ENCODE peak calls at places on chromosomes 7 and 10, in five cellular contexts. L, C, S, Y and W are unnamed samples.

GRCh38 chr7:31687024-31687423 is at the start of gene PPP1R17:
- DNase-seq in L (peak; percentile 20), C (no peak), S (no peak), Y (no peak), W (no peak)

GRCh38 chr7:40211291-40212003 is 76.6 kb downstream of the SUGCT start:
- DNase-seq in L (no peak), C (no peak), S (no peak), Y (no peak), W (no peak)

GRCh38 chr7:132720835-132721234 is 144.6 kb upstream of the PLXNA4 start:
- DNase-seq in L (no peak), C (no peak), S (no peak), Y (no peak), W (no peak)

GRCh38 chr10:548212-548897 is 141.1 kb downstream of the DIP2C start:
- DNase-seq in L (no peak), C (no peak), S (no peak), Y (no peak), W (no peak)

GRCh38 chr7:15832996-15833395 is 146.5 kb upstream of the MEOX2 start:
- DNase-seq in L (no peak), C (peak; percentile 14), S (no peak), Y (no peak), W (no peak)

GRCh38 chr10:121648078-121648477 is 49.8 kb upstream of the FGFR2 start:
- DNase-seq in L (no peak), C (no peak), S (no peak), Y (no peak), W (no peak)

GRCh38 chr10:129369566-129369965 is 97.5 kb upstream of the MGMT start:
- DNase-seq in L (no peak), C (no peak), S (no peak), Y (no peak), W (no peak)

GRCh38 chr10:93006435-93007039 is 54.1 kb upstream of the CYP26C1 start:
- DNase-seq in L (peak; percentile 25), C (no peak), S (peak; percentile 35), Y (peak; percentile 7), W (peak; percentile 15)

GRCh38 chr7:19852192-19852591 is 78.8 kb upstream of the TMEM196 start:
- DNase-seq in L (no peak), C (no peak), S (no peak), Y (no peak), W (no peak)

GRCh38 chr7:149188213-149188612 is 7.1 kb upstream of the ZNF282 start:
- DNase-seq in L (no peak), C (no peak), S (no peak), Y (no peak), W (no peak)

GRCh38 chr10:122882798-122883197 is 3.4 kb upstream of the FAM24B start:
- DNase-seq in L (no peak), C (no peak), S (peak; percentile 16), Y (no peak), W (no peak)

GRCh38 chr10:58642283-58642682 is 129.6 kb downstream of the BICC1 start:
- DNase-seq in L (no peak), C (no peak), S (no peak), Y (no peak), W (no peak)

GRCh38 chr10:11017575-11018425 is at the start of gene CELF2:
- DNase-seq in L (peak; percentile 29), C (peak; percentile 82), S (peak; percentile 88), Y (no peak), W (peak; percentile 32)

GRCh38 chr10:11020026-11020820 is 2.6 kb downstream of the CELF2 start:
- DNase-seq in L (no peak), C (no peak), S (no peak), Y (no peak), W (no peak)

GRCh38 chr10:11018426-11018818 is 750 bp downstream of the CELF2 start:
- DNase-seq in L (no peak), C (peak; percentile 26), S (peak; percentile 31), Y (no peak), W (no peak)

GRCh38 chr10:11016959-11017574 is 605 bp upstream of the CELF2 start:
- DNase-seq in L (no peak), C (no peak), S (peak; percentile 61), Y (no peak), W (no peak)

DNA sequence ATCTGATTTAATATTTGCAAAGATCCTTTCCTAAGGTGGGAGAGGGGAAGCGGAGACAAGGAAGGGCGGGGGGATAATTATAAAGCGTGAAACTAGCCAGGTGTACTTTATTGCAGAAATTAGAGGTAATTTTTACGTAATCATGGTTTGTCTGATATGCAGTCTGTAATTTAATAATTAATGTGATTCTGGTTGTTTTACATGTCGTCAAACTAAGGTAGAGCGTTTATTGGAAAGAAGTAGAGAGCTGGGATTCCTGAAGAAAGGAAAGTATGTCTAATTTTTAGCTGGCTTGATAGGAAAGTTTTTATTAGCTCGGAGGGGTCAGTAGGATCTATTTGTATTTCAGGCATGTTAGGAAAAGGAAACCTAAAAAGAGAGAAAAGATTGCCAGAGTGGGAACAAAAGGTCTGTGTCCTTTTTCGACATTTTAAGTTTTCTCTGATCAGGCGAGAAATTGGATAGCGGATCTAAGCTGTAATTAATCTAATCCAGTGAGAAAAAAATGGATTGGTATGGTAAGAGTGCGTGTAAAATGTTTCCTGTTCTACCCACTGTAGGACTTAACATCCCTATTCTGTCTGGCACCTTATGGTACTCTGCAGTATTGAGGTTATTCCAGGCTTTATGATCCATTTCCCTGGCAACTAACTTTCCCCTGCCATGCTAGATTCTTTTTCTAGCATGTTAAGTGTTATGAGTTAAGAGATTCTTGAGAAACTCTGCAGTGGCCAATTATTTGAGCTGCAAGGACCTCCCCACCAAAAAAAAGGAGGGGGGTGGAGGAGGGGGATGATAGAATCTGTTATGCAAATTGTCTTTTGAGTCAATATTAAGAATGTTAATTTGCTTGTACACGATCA is 1.4 kb downstream of the CELF2 start:
- DNase-seq in L (no peak), C (no peak), S (peak; percentile 48), Y (no peak), W (no peak)
- H3K4me3 ChIP-seq in L (peak overlapping the region; percentile 59), C (peak overlapping the region; percentile 81), S (peak overlapping the region; percentile 91), Y (peak overlapping the region; percentile 58), W (peak overlapping the region; percentile 53)

DNA sequence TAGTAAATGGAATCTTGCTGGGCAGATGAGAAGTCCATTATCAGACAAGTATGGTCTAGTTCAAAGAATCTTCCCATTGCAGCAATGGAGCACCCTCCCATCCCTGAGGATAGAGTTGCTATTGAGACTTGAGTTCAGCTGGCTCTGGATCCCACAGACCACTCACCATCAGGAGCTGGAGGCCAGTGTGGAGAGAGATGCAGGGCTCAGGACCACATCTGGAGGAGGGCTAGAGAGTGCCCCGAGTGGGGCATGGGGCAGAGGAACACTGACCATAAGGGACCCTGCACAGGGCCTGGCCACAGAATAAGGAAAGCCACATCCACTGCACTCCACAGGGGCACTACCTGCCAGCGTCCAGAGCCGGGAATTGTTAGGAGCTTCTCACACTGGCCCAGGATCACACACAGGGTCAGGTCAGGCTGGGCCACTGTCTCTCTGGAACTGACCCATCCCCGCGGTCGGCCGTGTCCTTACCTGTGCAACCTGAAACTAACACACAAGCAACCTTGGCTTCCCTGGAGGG is 41.3 kb upstream of the TCERG1L start:
- DNase-seq in L (no peak), C (no peak), S (no peak), Y (no peak), W (no peak)
- H3K4me3 ChIP-seq in L (no peak overlapping the region), C (no peak overlapping the region), S (no peak overlapping the region), Y (no peak overlapping the region), W (no peak overlapping the region)

DNA sequence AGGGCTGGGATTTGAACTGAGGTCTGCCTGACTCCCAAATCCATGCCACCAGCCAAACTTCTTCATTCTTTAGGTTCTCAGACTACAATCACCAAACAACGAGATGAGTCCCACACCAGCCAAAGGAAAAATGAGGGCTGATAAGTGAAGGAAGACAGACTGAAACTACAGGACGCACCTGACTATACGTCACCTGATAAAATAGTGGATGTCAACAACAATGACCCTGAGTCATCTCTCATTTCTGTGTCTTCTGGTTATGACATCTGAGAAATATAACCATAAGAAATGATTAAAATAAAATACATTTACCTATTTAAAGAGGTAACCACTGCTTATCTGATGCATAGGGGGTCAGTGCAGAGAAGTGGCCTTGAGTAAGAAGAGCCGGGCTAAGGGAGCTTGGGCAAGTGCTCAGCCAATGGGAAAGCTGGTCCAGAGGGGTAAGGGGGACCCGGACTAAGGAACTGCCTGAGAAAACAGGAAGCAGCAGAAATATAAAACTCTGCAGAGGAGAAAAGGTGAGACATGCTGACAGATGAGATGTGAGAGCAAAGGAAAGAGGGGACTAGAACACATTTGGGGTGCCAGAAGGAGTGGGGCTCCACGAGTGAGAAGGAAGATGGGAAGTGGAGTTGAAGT is 51.8 kb downstream of the HIPK2 start:
- DNase-seq in L (no peak), C (no peak), S (peak; percentile 45), Y (no peak), W (no peak)
- H3K4me3 ChIP-seq in L (no peak overlapping the region), C (no peak overlapping the region), S (peak overlapping the region; percentile 30), Y (no peak overlapping the region), W (no peak overlapping the region)

GRCh38 chr7:106010331-106010730 is 47.3 kb downstream of the CDHR3 start:
- DNase-seq in L (no peak), C (no peak), S (no peak), Y (no peak), W (no peak)
- H3K4me3 ChIP-seq in L (no peak overlapping the region), C (no peak overlapping the region), S (no peak overlapping the region), Y (no peak overlapping the region), W (no peak overlapping the region)

DNA sequence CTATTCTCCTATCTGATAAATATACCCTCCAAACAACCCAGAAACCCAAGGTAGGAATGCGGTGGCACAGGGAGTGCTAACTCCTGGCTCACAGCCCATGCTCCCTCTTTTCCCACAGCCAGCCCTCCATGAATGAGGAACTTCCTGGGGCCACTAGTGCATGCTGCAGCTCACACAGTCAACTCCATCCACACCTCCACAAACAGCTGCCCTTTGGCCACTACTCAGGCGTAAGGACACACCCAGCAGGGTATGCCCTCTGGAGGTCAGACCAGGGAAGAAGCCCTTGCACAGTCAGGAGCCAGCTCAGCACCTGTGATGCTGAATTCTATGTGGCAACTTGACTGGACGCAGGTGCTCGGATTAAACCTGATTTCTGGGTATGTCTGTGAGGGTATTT is 85.2 kb upstream of the PIK3CG start:
- DNase-seq in L (no peak), C (no peak), S (peak; percentile 44), Y (no peak), W (no peak)
- H3K4me3 ChIP-seq in L (no peak overlapping the region), C (no peak overlapping the region), S (no peak overlapping the region), Y (no peak overlapping the region), W (no peak overlapping the region)

GRCh38 chr7:117269417-117269816 is 53.4 kb downstream of the WNT2 start:
- DNase-seq in L (no peak), C (no peak), S (no peak), Y (peak; percentile 89), W (no peak)
- H3K4me3 ChIP-seq in L (no peak overlapping the region), C (no peak overlapping the region), S (no peak overlapping the region), Y (no peak overlapping the region), W (no peak overlapping the region)